ENCODE peak calls at places on chromosomes 13 and 19, in nine cellular contexts. O is T-cell; D is substantia nigra; T is effector memory CD4-positive, alpha-beta T cell; I is stimulated activated CD8-positive, alpha-beta memory T cell treated with anti-CD3 and anti-CD28 coated beads, Interleukin-12 subunit alpha, Interleukin-12 subunit beta, amount 100 ng/mL, for 4 hours; N is stimulated activated CD4-positive, alpha-beta T cell treated with anti-CD3 and anti-CD28 coated beads, Interleukin-12 subunit alpha, Interleukin-12 subunit beta, amount 100 ng/mL, for 4 hours; X is activated CD4-positive, alpha-beta T cell treated with anti-CD3 and anti-CD28 coated beads for 36 hours; Y is cardiac fibroblast; C is HEK293T. G is an unnamed sample.

GRCh38 chr19:1385816-1386215 is 2.1 kb downstream of the NDUFS7 start:
- DNase-seq in Y (no peak), C (no peak), X (no peak), I (no peak), N (no peak), D (no peak), T (no peak), O (no peak), G (no peak)

GRCh38 chr13:49540552-49540951 is 44.8 kb downstream of the PHF11 start:
- DNase-seq in N (no peak), T (no peak), Y (peak), X (no peak), C (no peak), O (no peak), D (no peak), I (no peak), G (no peak)

GRCh38 chr19:54155694-54156093 is 3.8 kb downstream of the LENG1 start:
- DNase-seq in Y (no peak), D (no peak), N (no peak), I (no peak), O (no peak), X (no peak), C (no peak), T (no peak), G (no peak)

GRCh38 chr13:31029129-31029528 is 96.7 kb downstream of the TEX26 start:
- DNase-seq in Y (peak), D (no peak), T (no peak), X (no peak), N (no peak), C (no peak), I (no peak), O (no peak), G (no peak)

GRCh38 chr13:111184685-111185401 is 69.7 kb downstream of the ARHGEF7 start:
- DNase-seq in N (peak), D (no peak), T (peak), C (no peak), Y (peak), X (peak), O (peak), I (no peak), G (no peak)

GRCh38 chr19:2255982-2256685 is at the start of gene JSRP1:
- DNase-seq in X (peak), T (no peak), Y (no peak), C (no peak), I (no peak), N (no peak), D (no peak), O (no peak), G (no peak)

GRCh38 chr19:41821003-41821735 is 23.3 kb downstream of the LYPD4 start:
- DNase-seq in O (peak), Y (peak), T (no peak), C (peak), D (no peak), N (no peak), X (peak), I (peak), G (peak)

GRCh38 chr19:19817357-19817756 is 4.2 kb downstream of the ZNF506 start:
- DNase-seq in C (no peak), Y (no peak), I (no peak), D (no peak), N (peak), O (peak), T (peak), X (peak), G (no peak)

GRCh38 chr13:101307181-101307701 is 109.1 kb downstream of the NALCN start:
- DNase-seq in X (no peak), Y (peak), C (no peak), N (no peak), D (no peak), T (no peak), O (no peak), I (no peak), G (no peak)

GRCh38 chr13:22648325-22648758 is 532.4 kb upstream of the SGCG start:
- DNase-seq in I (no peak), O (no peak), C (peak), D (no peak), T (no peak), Y (no peak), N (no peak), X (no peak), G (no peak)

GRCh38 chr13:25335856-25336255 is 34.4 kb downstream of the NUP58 start:
- DNase-seq in C (no peak), D (no peak), X (no peak), N (no peak), O (no peak), Y (peak), T (no peak), I (no peak), G (no peak)

GRCh38 chr13:113412440-113412839 is 40.8 kb downstream of the ADPRHL1 start:
- DNase-seq in C (no peak), O (no peak), T (no peak), X (no peak), D (no peak), I (no peak), Y (no peak), N (no peak), G (no peak)

GRCh38 chr13:94595006-94595942 is 678 bp downstream of the TGDS start:
- DNase-seq in O (peak), C (peak), T (peak), Y (peak), I (no peak), X (peak), D (peak), N (peak), G (no peak)

GRCh38 chr19:35236638-35237400 is 8.3 kb upstream of the FAM187B start:
- DNase-seq in T (no peak), C (no peak), I (no peak), D (no peak), N (no peak), X (peak), Y (no peak), O (no peak), G (no peak)

GRCh38 chr13:44592448-44592847 is 16.3 kb upstream of the TSC22D1 start:
- DNase-seq in D (no peak), N (no peak), X (no peak), T (no peak), Y (no peak), C (no peak), O (no peak), I (no peak), G (no peak)

GRCh38 chr13:108985166-108985565 is 355.8 kb downstream of the MYO16 start:
- DNase-seq in Y (peak), T (no peak), D (no peak), C (no peak), O (no peak), X (no peak), I (no peak), N (no peak), G (no peak)

GRCh38 chr19:49427855-49428546 is 2.8 kb downstream of the GFY start:
- DNase-seq in Y (no peak), O (no peak), C (no peak), X (peak), D (no peak), I (no peak), T (no peak), N (no peak), G (no peak)

GRCh38 chr19:40827386-40828247 is 22.6 kb downstream of the CYP2A6 start:
- DNase-seq in D (no peak), N (no peak), Y (no peak), C (no peak), X (no peak), T (no peak), I (no peak), O (no peak), G (no peak)

GRCh38 chr13:113646921-113647340 is 11.1 kb downstream of the ATP4B start:
- DNase-seq in T (no peak), X (peak), D (peak), N (no peak), O (no peak), C (no peak), Y (no peak), I (no peak), G (no peak)